ENCODE peak calls at places on chromosomes 3 and 15, in ten cellular contexts. M is IMR-90, C is Karpas-422, P is hepatocyte, R is keratinocyte, Q is PC-3, V is neuronal stem cell, N is HCT116, X is endothelial cell of umbilical vein, Z is astrocyte. J is an unnamed sample. For H3K4me1, the result is how much of the 10 kb centered on the place peaks cover.

GRCh38 chr3:1808590-1808989 is 290.1 kb upstream of the CNTN4 start:
- DNase-seq in P (no peak), Q (no peak), N (no peak), C (no peak), R (no peak), X (no peak), Z (no peak), V (no peak), M (no peak), J (no peak)

GRCh38 chr3:132660056-132660744 is at the start of gene UBA5:
- DNase-seq in R (no peak), V (no peak), N (peak), X (peak), P (peak), Z (peak), C (peak), M (peak), Q (peak), J (peak)

GRCh38 chr3:50156991-50157493 is 1.9 kb downstream of the SEMA3F start:
- DNase-seq in M (peak), Z (no peak), N (no peak), R (no peak), V (no peak), C (no peak), P (peak), X (peak), Q (no peak), J (peak)

GRCh38 chr15:85826756-85827515 is 32.2 kb upstream of the KLHL25 start:
- DNase-seq in P (no peak), Z (peak), C (no peak), M (peak), V (no peak), R (no peak), X (no peak), Q (no peak), N (no peak), J (no peak)

GRCh38 chr15:90598053-90598577 is 68.4 kb downstream of the CRTC3 start:
- DNase-seq in M (no peak), P (peak), N (no peak), Q (no peak), Z (no peak), C (no peak), V (no peak), R (no peak), X (peak), J (no peak)

GRCh38 chr15:64379216-64379960 is 1.9 kb downstream of the PCLAF start:
- DNase-seq in R (no peak), X (no peak), C (no peak), V (no peak), N (no peak), P (no peak), Z (no peak), M (no peak), Q (no peak), J (peak)

GRCh38 chr15:57921371-57921770 is 144.1 kb downstream of the ALDH1A2 start:
- DNase-seq in Q (no peak), N (no peak), V (no peak), Z (no peak), X (peak), M (no peak), C (no peak), R (no peak), P (no peak), J (peak)

GRCh38 chr15:67836134-67836455 is 3.8 kb downstream of the RNU6-1 start:
- DNase-seq in X (no peak), P (no peak), N (no peak), C (no peak), R (no peak), V (no peak), Z (no peak), Q (no peak), M (no peak), J (no peak)

GRCh38 chr15:21262851-21263400 is 177.4 kb downstream of the POTEB3 start:
- DNase-seq in N (no peak), Z (no peak), P (peak), R (no peak), M (no peak), V (no peak), X (no peak), C (no peak), Q (peak), J (no peak)

GRCh38 chr3:67715911-67716310 is 61.5 kb upstream of the SUCLG2 start:
- DNase-seq in M (peak), V (no peak), Q (no peak), Z (peak), C (no peak), N (no peak), P (no peak), X (no peak), R (no peak), J (peak)

GRCh38 chr15:42826251-42826890 is 89.4 kb upstream of the CDAN1 start:
- DNase-seq in C (no peak), Q (peak), M (no peak), Z (no peak), V (no peak), N (no peak), P (no peak), X (no peak), R (peak), J (no peak)

DNA sequence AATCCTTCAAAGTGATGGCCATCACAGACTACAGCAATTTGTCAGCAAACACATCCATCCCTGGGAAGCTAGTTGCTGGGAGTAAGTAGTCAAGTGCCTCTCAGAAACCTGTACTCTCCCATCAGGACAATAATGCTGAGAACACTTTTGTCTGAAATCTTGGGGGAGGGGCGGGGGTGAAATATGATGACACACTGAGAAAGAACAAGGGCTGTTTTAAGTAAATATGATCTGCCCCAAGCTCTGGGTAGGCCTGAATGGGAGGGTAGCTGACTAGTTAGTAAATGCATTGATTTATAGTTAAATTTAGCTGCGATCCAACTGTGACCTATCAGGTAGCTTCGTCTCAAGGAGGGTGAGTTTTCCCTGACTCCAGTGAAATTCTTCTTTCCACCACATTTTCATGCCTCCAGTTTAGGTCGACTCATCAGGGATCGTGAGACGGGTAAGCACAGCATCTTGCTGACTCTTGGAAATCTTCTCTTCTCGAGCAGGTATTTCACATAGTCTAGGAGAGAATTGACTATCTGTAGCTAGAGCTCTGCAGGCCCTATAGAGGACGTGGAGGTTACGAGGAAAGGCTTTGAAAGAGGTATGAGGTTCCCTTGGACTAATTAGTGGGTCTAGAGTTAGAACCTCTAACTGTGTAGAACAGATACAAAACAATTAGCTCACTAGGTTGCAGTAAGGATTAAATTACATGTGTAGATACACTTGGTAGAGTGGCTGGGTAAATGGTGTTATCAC is 213.4 kb upstream of the SLC2A2 start:
- DNase-seq in C (no peak), M (no peak), N (no peak), X (no peak), P (no peak), R (no peak), V (no peak), Z (no peak), Q (no peak), J (no peak)
- H2AFZ ChIP-seq in C (no peak), M (no peak), N (no peak), X (no peak), P (no peak), R (no peak), V (no peak), Z (no peak), Q (no peak), J (no peak)

DNA sequence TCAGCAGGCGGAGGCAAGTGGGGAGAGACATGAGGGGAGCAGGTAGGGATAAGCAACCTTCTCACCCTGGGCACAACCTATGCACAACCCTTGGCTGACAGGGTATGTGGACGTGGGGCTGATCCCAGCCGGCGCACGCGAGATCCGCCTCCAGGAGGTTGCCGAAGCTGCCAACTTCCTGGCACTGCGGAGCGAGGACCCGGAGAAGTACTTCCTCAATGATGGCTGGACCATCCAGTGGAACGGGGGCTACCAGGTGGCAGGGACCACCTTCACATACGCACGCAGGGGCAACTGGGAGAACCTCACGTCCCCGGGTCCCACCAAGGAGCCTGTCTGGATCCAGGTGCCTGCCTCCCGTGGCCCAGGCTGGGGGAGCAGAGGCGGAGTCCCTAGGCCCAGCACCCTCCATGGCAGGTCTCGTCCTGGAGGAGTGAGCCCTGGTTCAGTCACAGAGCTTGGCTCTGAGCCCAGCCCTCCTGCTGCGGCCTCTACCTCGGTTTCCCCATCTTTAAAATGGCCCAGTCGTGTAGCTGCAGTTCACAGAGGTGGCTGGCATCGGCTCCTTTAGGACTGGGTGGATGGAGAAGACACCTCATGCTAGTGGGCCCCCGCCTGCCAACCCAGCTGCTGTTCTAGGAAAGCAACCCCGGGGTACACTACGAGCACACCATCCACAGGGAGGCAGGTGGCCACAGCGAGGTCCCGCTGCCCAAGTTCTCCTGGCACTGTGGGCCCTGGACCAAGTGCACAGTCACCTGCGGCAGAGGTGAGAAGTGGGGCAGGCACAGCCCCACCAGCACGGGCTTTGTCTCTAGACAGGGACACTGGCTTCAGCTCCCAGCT is 96.0 kb downstream of the TBC1D2B start:
- DNase-seq in X (no peak), Q (no peak), V (no peak), R (no peak), M (no peak), Z (no peak), C (no peak), N (no peak), P (no peak), J (no peak)
- H3K4me1 ChIP-seq in X (under half), Q (under half), V (under half), R (under half), M (under half), Z (under half), C (under half), N (under half), P (under half), J (under half)

GRCh38 chr15:40739042-40739441 is 16.0 kb downstream of the RMDN3 start:
- DNase-seq in Z (no peak), Q (no peak), N (no peak), X (no peak), V (no peak), P (no peak), M (peak), R (no peak), C (no peak), J (no peak)
- H2AFZ ChIP-seq in Z (no peak), Q (no peak), N (no peak), X (no peak), V (no peak), P (no peak), M (no peak), R (no peak), C (no peak), J (no peak)

DNA sequence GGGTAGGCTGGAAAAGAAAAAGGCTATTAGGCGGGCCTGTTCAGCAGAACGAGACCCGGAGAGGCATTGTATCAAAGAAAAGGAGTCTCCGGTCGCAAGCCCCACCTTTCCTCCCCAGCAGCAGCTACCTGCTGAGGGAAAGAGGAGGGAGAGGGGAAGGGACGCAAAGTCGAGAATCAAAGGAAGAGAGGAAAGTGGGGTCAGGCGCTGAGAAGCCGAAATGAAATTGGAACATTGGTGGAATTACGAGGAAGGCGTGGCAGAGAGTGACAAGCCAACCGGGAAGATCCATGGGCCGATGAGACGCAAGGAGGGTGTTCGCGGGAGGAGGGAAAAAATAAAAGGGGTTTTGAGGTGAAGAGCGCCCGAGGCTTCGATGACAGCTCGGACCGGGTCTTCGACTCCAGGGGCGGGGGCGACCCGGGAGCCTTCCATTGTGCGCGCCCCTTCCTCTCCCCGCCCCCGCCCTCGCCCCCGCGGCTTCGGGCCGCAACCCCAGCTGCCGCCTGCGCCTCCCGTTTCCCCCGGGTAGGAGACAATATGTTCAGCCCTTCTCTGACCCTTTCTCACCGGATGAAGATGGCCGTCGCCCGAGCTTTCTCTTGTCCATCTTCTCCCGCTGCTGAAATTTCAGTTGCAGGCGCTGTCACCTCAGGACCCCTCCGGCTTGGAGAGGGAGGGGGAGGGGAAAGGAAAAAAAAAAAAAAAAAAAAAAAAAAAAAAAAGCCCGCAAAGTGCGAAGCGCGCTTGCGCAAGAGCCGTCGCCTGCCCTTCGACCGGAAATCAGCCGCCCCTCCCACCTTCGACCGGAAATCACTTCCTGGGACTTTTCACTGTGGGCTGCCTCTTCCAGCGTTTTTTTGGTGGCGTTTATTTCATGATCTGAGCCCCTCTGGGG is at the start of gene SENP7:
- DNase-seq in Z (peak), V (peak), N (peak), P (peak), Q (peak), X (peak), R (no peak), C (peak), M (peak), J (peak)
- H3K4me1 ChIP-seq in Z (under half), V (under half), N (under half), P (under half), Q (under half), X (under half), R (under half), C (under half), M (under half), J (under half)

GRCh38 chr3:109270779-109271178 is 45.5 kb downstream of the DPPA2 start:
- DNase-seq in Z (no peak), Q (no peak), N (no peak), X (no peak), R (no peak), M (no peak), C (no peak), V (no peak), P (no peak), J (no peak)

GRCh38 chr3:109265300-109265699 is 51.0 kb downstream of the DPPA2 start:
- DNase-seq in N (no peak), V (no peak), R (no peak), P (no peak), Z (peak), X (no peak), Q (peak), C (no peak), M (no peak), J (peak)

GRCh38 chr3:109268181-109268580 is 48.1 kb downstream of the DPPA2 start:
- DNase-seq in Z (peak), C (no peak), N (peak), M (no peak), R (no peak), V (no peak), X (no peak), P (no peak), Q (peak), J (peak)
- H2AFZ ChIP-seq in Z (no peak), C (no peak), N (no peak), M (no peak), R (no peak), V (no peak), X (no peak), P (no peak), Q (no peak), J (no peak)

DNA sequence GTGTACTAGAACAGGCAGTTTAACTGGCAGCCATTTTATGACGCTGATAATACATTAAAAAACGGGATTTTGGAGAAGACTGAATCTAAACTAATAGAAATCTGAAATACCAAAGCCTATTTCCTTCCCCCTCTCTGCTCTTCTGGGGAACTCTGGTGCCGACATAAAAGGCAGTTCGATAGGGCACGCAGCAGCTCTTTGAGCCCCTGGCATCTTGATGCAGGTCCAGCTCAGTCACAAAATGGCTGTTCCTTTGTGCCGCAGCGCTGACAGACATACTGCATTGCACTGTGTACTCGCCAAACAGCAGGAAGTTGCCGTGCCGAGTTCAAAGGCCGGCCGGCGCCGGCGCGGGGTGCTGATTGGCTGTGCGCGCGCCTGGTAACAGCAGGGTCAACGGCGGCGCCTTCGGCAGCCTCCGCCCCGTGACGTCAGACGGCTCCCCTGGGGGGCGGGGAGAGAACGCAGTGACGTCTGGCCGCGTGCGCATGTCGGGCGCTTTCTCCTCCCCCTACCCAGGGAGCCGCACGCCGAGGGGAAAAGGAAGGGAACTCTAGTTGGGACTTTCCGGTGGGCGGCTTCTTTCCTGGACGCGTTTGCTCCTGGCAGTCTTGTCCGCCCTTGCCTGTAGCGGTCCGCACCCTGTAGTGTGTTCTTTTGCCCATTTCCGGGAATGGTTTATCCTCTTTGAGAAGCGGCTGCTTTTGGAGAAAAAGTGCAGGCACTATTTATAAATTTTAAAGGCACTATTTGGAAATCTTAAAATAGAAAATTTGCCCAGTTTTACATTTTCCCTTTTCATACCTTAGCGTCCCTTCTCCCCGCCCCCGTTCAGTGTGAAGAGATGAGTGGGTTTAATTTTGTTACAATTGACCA is 4.1 kb downstream of the CHD2 start:
- DNase-seq in V (peak), Z (peak), N (peak), R (peak), C (peak), Q (peak), X (peak), P (peak), M (peak), J (peak)
- H3K4me1 ChIP-seq in V (under half), Z (under half), N (under half), R (under half), C (half or more), Q (half or more), X (half or more), P (under half), M (under half), J (under half)

GRCh38 chr15:73681073-73681472 is 3.1 kb upstream of the CD276 start:
- DNase-seq in V (no peak), P (no peak), R (no peak), X (no peak), N (no peak), M (no peak), Q (no peak), Z (no peak), C (no peak), J (no peak)
- H2AFZ ChIP-seq in V (peak), P (no peak), R (no peak), X (no peak), N (no peak), M (no peak), Q (no peak), Z (no peak), C (no peak), J (no peak)

GRCh38 chr3:127790009-127790533 is 32.2 kb downstream of the MGLL start:
- DNase-seq in Z (no peak), C (no peak), V (no peak), R (no peak), X (no peak), Q (no peak), M (no peak), N (no peak), P (no peak), J (no peak)

GRCh38 chr3:127791221-127791913 is 30.9 kb downstream of the MGLL start:
- DNase-seq in Q (peak), R (no peak), P (peak), Z (peak), M (peak), X (no peak), V (no peak), N (no peak), C (peak), J (peak)

GRCh38 chr3:127789051-127789450 is 33.3 kb downstream of the MGLL start:
- DNase-seq in C (no peak), N (no peak), R (no peak), P (no peak), Z (no peak), V (no peak), M (no peak), Q (no peak), X (no peak), J (no peak)

GRCh38 chr3:127792664-127793292 is 29.5 kb downstream of the MGLL start:
- DNase-seq in P (peak), C (no peak), V (no peak), N (no peak), R (no peak), M (peak), Q (peak), Z (peak), X (peak), J (peak)

GRCh38 chr3:127790580-127791183 is 31.6 kb downstream of the MGLL start:
- DNase-seq in N (no peak), R (no peak), X (no peak), C (no peak), Z (no peak), M (no peak), Q (no peak), P (no peak), V (no peak), J (no peak)
- H3K4me1 ChIP-seq in N (under half), R (under half), X (under half), C (half or more), Z (under half), M (under half), Q (under half), P (under half), V (under half), J (under half)

J was measured in fibroblast of lung.